ENCODE peak calls at places on chromosomes 5 and 9, in four cellular contexts. H, L, I and O are unnamed samples.
A peak's percentile ranks its signal among the peaks of the same experiment; 100 is the strongest.

GRCh38 chr9:98208635-98209034 is 16.2 kb upstream of the CORO2A start:
- DNase-seq in H (no peak), L (no peak), I (no peak), O (no peak)

GRCh38 chr5:81313686-81314085 is 12.3 kb downstream of the ZCCHC9 start:
- DNase-seq in H (no peak), L (no peak), I (no peak), O (no peak)

GRCh38 chr5:133865113-133865512 is 103.3 kb downstream of the C5orf15 start:
- DNase-seq in H (no peak), L (no peak), I (no peak), O (no peak)

GRCh38 chr5:321726-322251 is 275 bp downstream of the AHRR start:
- DNase-seq in H (no peak), L (no peak), I (no peak), O (peak; percentile 20)

GRCh38 chr9:76610009-76610352 is 151.0 kb downstream of the GCNT1 start:
- DNase-seq in H (no peak), L (no peak), I (no peak), O (no peak)

GRCh38 chr5:116947691-116948528 is 373.3 kb upstream of the SEMA6A start:
- DNase-seq in H (peak; percentile 72), L (peak; percentile 28), I (peak; percentile 36), O (peak; percentile 85)

GRCh38 chr5:82106207-82106606 is 134.4 kb downstream of the ATG10 start:
- DNase-seq in H (no peak), L (no peak), I (no peak), O (no peak)

GRCh38 chr9:92963831-92964606 is 16.7 kb downstream of the FGD3 start:
- DNase-seq in H (no peak), L (peak; percentile 74), I (peak; percentile 69), O (peak; percentile 89)

GRCh38 chr5:14025566-14026276 is 81.2 kb upstream of the DNAH5 start:
- DNase-seq in H (no peak), L (no peak), I (no peak), O (no peak)

GRCh38 chr5:74396913-74397606 is 243.5 kb downstream of the ENC1 start:
- DNase-seq in H (no peak), L (no peak), I (no peak), O (no peak)